ENCODE peak calls at places on chromosomes 1 and 21, in nine cellular contexts. L, Q, A, U, P, F, V, I and S are unnamed samples. For H3K27me3, the result is how much of the 10 kb centered on the place peaks cover.

GRCh38 chr1:67256291-67257172 is 51.1 kb upstream of the IL12RB2 start:
- DNase-seq in L (no peak), Q (no peak), A (no peak), U (no peak), P (no peak), F (no peak), V (no peak), I (no peak), S (no peak)

GRCh38 chr1:166166701-166167394 is at the start of gene FAM78B:
- DNase-seq in L (peak), Q (peak), A (peak), U (peak), P (peak), F (no peak), V (peak), I (peak), S (peak)

GRCh38 chr1:21139601-21140000 is 37.1 kb downstream of the EIF4G3 start:
- DNase-seq in L (no peak), Q (no peak), A (no peak), U (no peak), P (no peak), F (no peak), V (no peak), I (peak), S (no peak)

GRCh38 chr1:231385118-231385748 is 36.9 kb downstream of the EGLN1 start:
- DNase-seq in L (no peak), Q (no peak), A (peak), U (no peak), P (no peak), F (no peak), V (no peak), I (no peak), S (no peak)

GRCh38 chr1:195637474-195637873 is 970.8 kb downstream of the KCNT2 start:
- DNase-seq in L (no peak), Q (no peak), A (no peak), U (no peak), P (no peak), F (no peak), V (no peak), I (no peak), S (no peak)

GRCh38 chr1:114152211-114153050 is 1.2 kb downstream of the SYT6 start:
- DNase-seq in L (peak), Q (peak), A (peak), U (no peak), P (no peak), F (no peak), V (peak), I (peak), S (peak)

GRCh38 chr1:59415286-59415850 is 118.5 kb downstream of the FGGY start:
- DNase-seq in L (no peak), Q (no peak), A (no peak), U (no peak), P (no peak), F (no peak), V (no peak), I (no peak), S (no peak)

GRCh38 chr1:41954533-41954944 is 35.8 kb upstream of the HIVEP3 start:
- DNase-seq in L (no peak), Q (no peak), A (peak), U (no peak), P (no peak), F (no peak), V (no peak), I (no peak), S (no peak)

GRCh38 chr1:196997428-196997827 is 20.1 kb downstream of the CFHR5 start:
- DNase-seq in L (no peak), Q (no peak), A (peak), U (no peak), P (no peak), F (no peak), V (no peak), I (no peak), S (no peak)

GRCh38 chr21:37529649-37530048 is 163.1 kb downstream of the DYRK1A start:
- DNase-seq in L (no peak), Q (no peak), A (no peak), U (no peak), P (no peak), F (no peak), V (no peak), I (no peak), S (no peak)

GRCh38 chr1:203286161-203286984 is 18.9 kb upstream of the BTG2 start:
- DNase-seq in L (peak), Q (no peak), A (peak), U (no peak), P (no peak), F (no peak), V (no peak), I (peak), S (peak)

GRCh38 chr1:106637566-106637965 is 418.9 kb upstream of the PRMT6 start:
- DNase-seq in L (no peak), Q (no peak), A (no peak), U (no peak), P (no peak), F (no peak), V (no peak), I (peak), S (no peak)

GRCh38 chr1:43493661-43494450 is 36.8 kb upstream of the PTPRF start:
- DNase-seq in L (no peak), Q (no peak), A (no peak), U (no peak), P (no peak), F (no peak), V (no peak), I (peak), S (no peak)

GRCh38 chr1:66445492-66446181 is 88.3 kb upstream of the SGIP1 start:
- DNase-seq in L (no peak), Q (no peak), A (no peak), U (peak), P (peak), F (no peak), V (peak), I (no peak), S (peak)

GRCh38 chr21:26050857-26051256 is 119.7 kb downstream of the APP start:
- DNase-seq in L (no peak), Q (no peak), A (no peak), U (no peak), P (no peak), F (no peak), V (no peak), I (no peak), S (no peak)

GRCh38 chr1:228488107-228488817 is 1.1 kb downstream of the RNF187 start:
- DNase-seq in L (peak), Q (no peak), A (no peak), U (no peak), P (no peak), F (no peak), V (no peak), I (no peak), S (no peak)

GRCh38 chr1:119101563-119101962 is 38.9 kb downstream of the WARS2 start:
- DNase-seq in L (no peak), Q (no peak), A (peak), U (no peak), P (no peak), F (no peak), V (no peak), I (no peak), S (no peak)

GRCh38 chr1:68218485-68218884 is 13.8 kb downstream of the WLS start:
- DNase-seq in L (no peak), Q (no peak), A (peak), U (no peak), P (no peak), F (no peak), V (no peak), I (peak), S (no peak)

GRCh38 chr1:236425031-236425663 is 31.1 kb downstream of the EDARADD start:
- DNase-seq in L (no peak), Q (no peak), A (no peak), U (peak), P (no peak), F (no peak), V (no peak), I (no peak), S (no peak)

GRCh38 chr1:220879090-220879508 is at the start of gene HLX:
- DNase-seq in L (peak), Q (peak), A (peak), U (no peak), P (no peak), F (peak), V (no peak), I (peak), S (peak)

GRCh38 chr1:220878223-220879081 is 791 bp upstream of the HLX start:
- DNase-seq in L (no peak), Q (no peak), A (no peak), U (no peak), P (no peak), F (no peak), V (no peak), I (no peak), S (peak)

GRCh38 chr1:220876511-220877347 is 2.5 kb upstream of the HLX start:
- DNase-seq in L (no peak), Q (no peak), A (no peak), U (no peak), P (no peak), F (no peak), V (no peak), I (peak), S (peak)

GRCh38 chr1:220879509-220880366 is 495 bp downstream of the HLX start:
- DNase-seq in L (peak), Q (no peak), A (peak), U (no peak), P (no peak), F (no peak), V (no peak), I (peak), S (peak)

DNA sequence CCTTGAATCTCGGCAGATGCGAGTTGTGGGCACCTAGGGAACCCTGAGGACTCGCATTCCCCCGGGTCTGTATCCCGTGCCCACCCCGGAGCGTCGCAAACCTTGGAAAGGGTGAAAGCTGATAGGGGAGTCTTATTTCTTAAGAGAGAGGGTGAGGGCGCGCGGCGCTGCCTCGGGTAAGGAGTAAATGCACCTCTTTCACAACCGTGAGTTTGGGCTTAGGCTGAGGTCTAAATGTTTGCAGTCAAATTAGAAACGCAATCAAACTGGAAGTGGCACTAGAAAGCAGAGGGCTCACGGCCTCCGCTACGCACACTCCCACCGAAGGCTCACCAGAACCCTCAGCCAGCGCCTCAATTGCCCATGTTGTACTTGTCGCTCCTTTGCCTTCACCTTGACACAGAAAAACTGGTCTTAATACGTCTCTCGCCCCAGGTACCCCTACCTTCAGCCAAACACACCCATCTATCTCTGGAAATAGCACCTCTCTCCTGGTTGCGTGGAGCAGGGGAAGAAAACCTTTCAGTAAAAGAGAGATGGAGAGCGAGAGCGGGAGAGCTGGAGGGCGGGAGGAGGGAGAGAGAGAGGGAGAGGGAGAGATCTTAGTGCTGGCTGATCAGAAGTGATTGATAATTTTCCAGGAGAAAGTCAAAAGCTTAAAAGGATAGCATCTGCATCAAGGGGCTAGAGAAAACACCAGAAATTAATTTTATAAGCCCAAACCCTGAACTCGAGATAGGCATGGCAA is 1.7 kb upstream of the HLX start:
- DNase-seq in L (no peak), Q (no peak), A (no peak), U (no peak), P (no peak), F (no peak), V (no peak), I (no peak), S (peak)
- H3K4me3 ChIP-seq in L (no peak), Q (peak), A (no peak), U (no peak), P (no peak), F (peak), V (no peak), I (peak), S (peak)

GRCh38 chr21:35199733-35200015 is 150.6 kb upstream of the RUNX1 start:
- DNase-seq in L (no peak), Q (no peak), A (no peak), U (no peak), P (no peak), F (no peak), V (no peak), I (no peak), S (no peak)

GRCh38 chr21:35197191-35197590 is 148.1 kb upstream of the RUNX1 start:
- DNase-seq in L (no peak), Q (no peak), A (no peak), U (no peak), P (no peak), F (no peak), V (no peak), I (no peak), S (no peak)

GRCh38 chr21:35198004-35198403 is 148.9 kb upstream of the RUNX1 start:
- DNase-seq in L (no peak), Q (no peak), A (peak), U (no peak), P (no peak), F (no peak), V (no peak), I (no peak), S (no peak)

GRCh38 chr21:35201288-35201687 is 152.2 kb upstream of the RUNX1 start:
- DNase-seq in L (no peak), Q (no peak), A (no peak), U (no peak), P (no peak), F (no peak), V (no peak), I (no peak), S (no peak)

GRCh38 chr21:35198982-35199732 is 150.1 kb upstream of the RUNX1 start:
- DNase-seq in L (no peak), Q (no peak), A (no peak), U (no peak), P (no peak), F (no peak), V (no peak), I (no peak), S (no peak)
- H3K27me3 ChIP-seq in L (under half), Q (under half), A (under half), U (under half), P (under half), F (under half), V (under half), I (half or more), S (under half)

DNA sequence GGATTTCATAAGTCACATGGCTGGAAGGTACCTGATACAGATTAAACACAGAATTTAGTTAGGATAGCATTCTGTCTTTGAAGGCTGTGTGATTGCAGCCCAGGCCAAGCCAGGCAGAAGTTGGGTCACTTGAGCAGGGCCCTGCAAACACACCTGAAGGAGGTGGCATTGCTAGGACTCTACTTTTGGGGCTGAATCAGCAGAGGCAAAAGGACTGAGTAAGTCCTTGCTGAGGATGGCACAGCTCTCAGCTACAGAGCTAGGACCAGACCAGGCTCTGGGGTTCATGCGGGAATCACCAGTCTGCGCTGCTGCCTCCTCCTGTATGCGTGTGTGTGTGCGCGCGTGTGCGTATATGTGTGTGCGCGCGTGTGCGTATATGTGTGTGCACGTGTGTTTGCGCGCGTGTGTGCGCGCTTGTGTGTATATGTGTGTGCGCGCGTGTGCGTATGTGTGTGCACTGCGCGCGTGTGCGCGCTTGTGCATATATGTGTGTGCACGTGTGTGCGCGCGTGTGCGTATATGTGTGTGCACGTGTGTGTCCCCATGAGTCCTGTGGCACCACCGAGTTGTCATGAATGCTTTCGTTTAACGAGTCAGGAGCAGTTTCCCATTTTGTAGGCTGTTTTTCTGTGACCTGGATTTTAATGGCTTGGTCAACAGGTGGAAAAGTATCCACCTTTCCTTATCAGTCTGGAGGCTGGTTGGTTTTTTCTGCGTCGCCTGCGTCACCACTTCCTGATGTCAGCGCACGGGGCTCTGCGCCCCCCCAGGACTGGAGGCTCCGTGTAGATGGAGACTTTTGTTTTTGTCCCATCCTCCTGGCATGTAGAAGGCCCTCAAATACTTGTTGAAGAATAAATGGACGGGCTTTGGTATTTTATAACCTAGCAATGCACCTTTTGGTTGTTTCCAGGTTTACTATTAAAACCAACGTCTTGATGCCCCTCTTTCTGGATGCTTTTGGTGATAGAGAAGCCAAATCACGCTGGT is 34.7 kb downstream of the ADARB1 start:
- DNase-seq in L (no peak), Q (no peak), A (no peak), U (peak), P (peak), F (no peak), V (peak), I (no peak), S (no peak)
- H3K4me3 ChIP-seq in L (no peak), Q (peak), A (no peak), U (peak), P (peak), F (peak), V (peak), I (no peak), S (no peak)

DNA sequence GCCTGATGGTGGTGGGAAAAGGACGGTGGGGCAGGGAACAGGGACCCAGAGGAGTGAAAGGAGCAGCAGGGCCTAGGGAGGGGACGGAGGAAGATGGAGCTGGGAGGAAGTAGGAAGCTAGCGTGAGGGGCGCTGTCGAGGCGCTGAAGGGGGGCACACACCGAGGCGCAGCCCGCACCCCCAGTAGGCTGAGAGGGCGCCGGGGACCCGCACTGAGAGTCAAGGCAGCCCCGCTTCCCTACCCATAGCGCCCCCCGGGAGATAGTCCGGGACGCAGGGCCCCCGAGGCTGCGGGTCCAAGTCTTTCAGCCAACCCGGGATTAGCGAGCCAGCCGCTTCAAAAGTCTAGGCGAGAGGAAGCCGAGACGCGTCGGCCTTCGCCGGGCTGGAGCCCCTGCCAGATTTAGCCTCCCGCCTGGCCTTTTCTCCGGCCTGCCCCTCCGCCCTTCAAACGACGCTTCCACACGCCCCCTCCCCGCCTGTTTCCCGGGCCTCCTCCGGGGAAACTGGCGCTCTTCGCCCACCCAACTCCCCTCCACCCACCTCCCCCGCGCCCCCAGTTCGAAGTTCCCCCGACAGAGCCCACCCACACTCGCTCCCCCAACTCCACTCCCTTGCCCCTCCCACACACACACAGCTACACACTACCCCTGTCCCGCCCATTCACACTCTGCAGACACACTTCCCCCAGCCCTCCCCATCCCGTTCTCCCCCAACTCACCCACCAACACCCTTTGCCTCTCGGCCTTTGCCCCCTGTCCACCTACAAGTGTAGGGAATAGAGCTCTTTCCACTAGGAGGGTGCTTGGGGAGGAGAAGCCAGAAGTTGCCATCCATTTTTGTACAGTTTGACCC is 7.8 kb upstream of the PROX1 start:
- DNase-seq in L (no peak), Q (peak), A (no peak), U (no peak), P (no peak), F (no peak), V (no peak), I (peak), S (no peak)
- H3K27me3 ChIP-seq in L (under half), Q (half or more), A (under half), U (under half), P (under half), F (under half), V (under half), I (under half), S (half or more)

GRCh38 chr1:222465211-222466041 is 82.5 kb downstream of the HHIPL2 start:
- DNase-seq in L (peak), Q (peak), A (peak), U (peak), P (peak), F (peak), V (peak), I (peak), S (peak)
- H3K4me3 ChIP-seq in L (peak), Q (peak), A (peak), U (peak), P (peak), F (peak), V (peak), I (peak), S (peak)

GRCh38 chr1:38083541-38083940 is 36.9 kb upstream of the POU3F1 start:
- DNase-seq in L (no peak), Q (no peak), A (no peak), U (no peak), P (no peak), F (no peak), V (no peak), I (no peak), S (no peak)
- H3K27me3 ChIP-seq in L (under half), Q (under half), A (under half), U (under half), P (under half), F (under half), V (under half), I (under half), S (under half)